ENCODE peak calls at places on chromosomes 7 and 10, in nine cellular contexts. Z is AG04449, I is endothelial cell, V is IMR-90, O is AG04450, Y is GM20000, M is A673, N is breast epithelium, U is esophagus squamous epithelium. A is an unnamed sample.
A peak's percentile ranks its signal among the peaks of the same experiment; 100 is the strongest.

GRCh38 chr10:121436630-121437311 is 161.5 kb downstream of the FGFR2 start:
- DNase-seq in Z (no peak), I (no peak), V (no peak), O (no peak), Y (no peak), M (no peak), N (no peak), U (no peak), A (no peak)

GRCh38 chr10:72164617-72165016 is 51.2 kb upstream of the ANAPC16 start:
- DNase-seq in Z (no peak), I (no peak), V (peak; percentile 25), O (no peak), Y (peak; percentile 7), M (no peak), N (no peak), U (no peak), A (no peak)

GRCh38 chr7:25665903-25666670 is 437.8 kb upstream of the NPVF start:
- DNase-seq in Z (no peak), I (no peak), V (no peak), O (no peak), Y (no peak), M (no peak), N (peak; percentile 37), U (no peak), A (no peak)

GRCh38 chr7:131924857-131925256 is 368.4 kb upstream of the PODXL start:
- DNase-seq in Z (no peak), I (no peak), V (no peak), O (no peak), Y (no peak), M (no peak), N (no peak), U (no peak), A (no peak)

GRCh38 chr7:102426268-102427031 is 6.9 kb upstream of the ORAI2 start:
- DNase-seq in Z (no peak), I (no peak), V (no peak), O (no peak), Y (peak; percentile 81), M (no peak), N (no peak), U (no peak), A (no peak)

GRCh38 chr10:80154978-80155695 is 22.6 kb downstream of the PLAC9 start:
- DNase-seq in Z (peak; percentile 81), I (no peak), V (peak; percentile 96), O (peak; percentile 90), Y (no peak), M (no peak), N (peak; percentile 49), U (no peak), A (no peak)

GRCh38 chr10:84706431-84706830 is 378.0 kb downstream of the CCSER2 start:
- DNase-seq in Z (no peak), I (no peak), V (no peak), O (no peak), Y (no peak), M (no peak), N (no peak), U (no peak), A (no peak)

GRCh38 chr7:13057462-13058200 is 370.2 kb downstream of the ARL4A start:
- DNase-seq in Z (no peak), I (no peak), V (no peak), O (no peak), Y (peak; percentile 20), M (no peak), N (no peak), U (no peak), A (no peak)

GRCh38 chr7:151540146-151540545 is 20.5 kb upstream of the RHEB start:
- DNase-seq in Z (no peak), I (no peak), V (no peak), O (no peak), Y (no peak), M (no peak), N (no peak), U (no peak), A (no peak)

GRCh38 chr7:151542606-151543130 is 23.0 kb upstream of the RHEB start:
- DNase-seq in Z (no peak), I (no peak), V (no peak), O (no peak), Y (no peak), M (no peak), N (no peak), U (no peak), A (no peak)

GRCh38 chr7:151541709-151542499 is 22.2 kb upstream of the RHEB start:
- DNase-seq in Z (no peak), I (no peak), V (no peak), O (no peak), Y (no peak), M (no peak), N (no peak), U (no peak), A (no peak)

GRCh38 chr7:151549083-151549482 is 29.4 kb upstream of the RHEB start:
- DNase-seq in Z (no peak), I (no peak), V (no peak), O (no peak), Y (no peak), M (no peak), N (no peak), U (no peak), A (no peak)

GRCh38 chr7:151544183-151544582 is 24.5 kb upstream of the RHEB start:
- DNase-seq in Z (no peak), I (no peak), V (no peak), O (no peak), Y (no peak), M (no peak), N (no peak), U (no peak), A (no peak)
- TF ChIP-seq CTCF in Z (no peak), I (no peak), V (no peak), O (no peak), Y (no peak), M (no peak), N (no peak), U (no peak), A (no peak)

DNA sequence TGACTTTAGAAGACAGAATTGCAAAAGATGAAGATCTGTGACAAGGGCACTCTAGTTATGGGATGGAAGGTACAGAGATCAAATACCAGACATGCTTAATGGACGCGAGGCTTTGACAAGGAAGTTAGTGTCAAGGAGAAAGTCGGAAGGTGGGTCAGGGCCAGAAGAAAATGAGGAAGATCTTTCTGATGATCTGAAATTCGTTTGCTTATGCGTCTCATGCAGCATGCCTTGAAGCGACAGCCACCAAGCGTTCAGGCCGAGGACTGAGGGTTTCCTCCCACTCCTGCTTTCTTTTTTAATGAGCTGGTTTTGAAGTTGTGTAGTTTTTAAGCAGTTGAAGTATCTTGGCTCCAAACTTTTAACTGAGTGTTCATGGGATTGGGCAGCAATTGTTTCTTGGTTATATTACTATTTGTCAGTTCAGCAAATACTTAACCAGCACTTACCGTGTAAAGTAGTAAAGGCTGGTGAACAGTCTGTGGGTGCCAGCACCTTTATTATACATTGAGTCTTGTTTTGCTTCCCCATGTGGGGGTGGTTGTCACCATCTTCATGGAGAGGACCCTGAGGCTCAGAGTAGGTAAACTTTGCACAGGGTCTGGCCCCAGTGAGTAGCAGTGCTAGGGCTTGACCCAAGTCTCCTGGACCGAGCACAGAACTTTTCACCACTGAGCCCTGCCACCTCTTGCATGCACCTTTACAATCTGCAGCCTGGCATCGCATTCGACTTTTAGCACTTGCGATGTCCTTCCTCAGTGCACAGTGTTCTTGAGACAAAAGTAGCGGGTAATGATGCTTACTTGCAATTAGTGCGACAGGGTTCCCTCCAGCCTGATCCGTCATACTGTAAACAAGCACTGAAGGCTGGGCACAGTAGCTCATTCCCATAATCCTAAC is 14.3 kb upstream of the BHLHA15 start:
- DNase-seq in Z (no peak), I (no peak), V (no peak), O (no peak), Y (no peak), M (no peak), N (no peak), U (no peak), A (no peak)
- TF ChIP-seq CTCF in Z (no peak), I (no peak), V (no peak), O (no peak), Y (no peak), M (no peak), N (no peak), U (no peak), A (no peak)

DNA sequence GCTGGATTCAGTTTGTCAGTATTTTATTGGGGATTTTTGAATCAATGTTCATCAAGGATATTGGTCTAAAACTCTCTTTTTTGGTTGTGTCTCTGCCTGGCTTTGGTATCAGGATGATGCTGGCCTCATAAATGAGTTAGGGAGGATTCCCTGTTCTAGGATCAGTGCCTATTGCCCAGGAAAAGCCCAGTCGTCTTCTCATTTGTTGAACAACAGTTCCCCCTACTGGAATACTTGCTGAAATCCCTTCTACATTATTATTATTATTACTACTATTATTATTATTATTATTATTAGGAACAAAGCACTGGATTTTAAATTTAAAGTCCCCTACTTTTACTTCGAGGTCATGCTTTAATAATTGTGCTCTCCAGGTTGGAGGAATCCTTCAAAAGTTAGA is 528.9 kb downstream of the MAGI2 start:
- DNase-seq in Z (no peak), I (peak; percentile 4), V (peak; percentile 43), O (no peak), Y (no peak), M (peak; percentile 40), N (no peak), U (no peak), A (no peak)
- TF ChIP-seq CTCF in Z (peak; percentile 11), I (peak; percentile 66), V (peak; percentile 45), O (peak; percentile 38), Y (no peak), M (peak; percentile 49), N (no peak), U (no peak), A (peak; percentile 37)

GRCh38 chr7:20647051-20647450 is 31.6 kb downstream of the ABCB5 start:
- DNase-seq in Z (no peak), I (no peak), V (no peak), O (no peak), Y (no peak), M (no peak), N (no peak), U (no peak), A (no peak)

GRCh38 chr7:20651960-20652544 is 36.6 kb downstream of the ABCB5 start:
- DNase-seq in Z (no peak), I (no peak), V (no peak), O (no peak), Y (no peak), M (peak; percentile 4), N (no peak), U (no peak), A (no peak)

GRCh38 chr7:20653636-20654035 is 38.2 kb downstream of the ABCB5 start:
- DNase-seq in Z (no peak), I (no peak), V (no peak), O (no peak), Y (no peak), M (no peak), N (no peak), U (no peak), A (no peak)

GRCh38 chr7:20650782-20651181 is 35.3 kb downstream of the ABCB5 start:
- DNase-seq in Z (no peak), I (no peak), V (no peak), O (no peak), Y (no peak), M (no peak), N (no peak), U (no peak), A (no peak)

DNA sequence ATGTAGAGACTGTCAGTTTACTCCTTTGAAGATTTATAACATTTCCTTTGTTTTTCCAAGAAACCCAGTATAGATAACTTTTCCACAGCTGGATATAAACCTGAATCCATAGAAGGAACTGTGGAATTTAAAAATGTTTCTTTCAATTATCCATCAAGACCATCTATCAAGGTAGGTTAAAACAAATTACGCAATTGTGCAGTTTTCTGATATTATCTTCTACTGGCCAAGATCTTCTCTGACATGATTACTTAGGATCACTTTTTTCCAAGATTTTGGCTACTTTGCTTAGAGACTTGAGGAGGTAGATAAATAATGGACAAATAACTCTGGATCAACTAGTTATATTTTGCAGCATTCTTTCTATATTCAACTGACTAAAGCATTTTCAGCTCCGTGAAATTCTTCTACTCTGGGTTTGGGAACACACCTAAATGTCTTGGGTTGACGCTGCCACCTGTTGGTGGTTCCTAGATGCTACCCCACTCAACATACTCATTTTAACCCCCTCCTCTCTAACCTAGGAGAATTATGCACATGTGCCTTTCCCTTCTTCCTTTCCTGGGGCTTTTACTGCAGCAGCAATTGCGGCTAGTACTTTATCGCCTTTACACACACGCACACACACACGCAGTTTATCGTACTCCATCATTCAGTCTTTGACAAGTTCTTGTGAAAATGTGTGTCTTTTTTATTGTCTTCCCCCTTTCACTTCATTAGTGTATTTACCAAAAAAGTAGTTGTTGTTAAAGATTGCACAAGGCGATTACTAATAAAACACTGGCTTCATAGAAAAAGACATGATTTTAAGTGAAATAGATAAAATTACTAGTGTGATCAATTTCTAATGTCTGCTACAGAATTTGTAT is 32.7 kb downstream of the ABCB5 start:
- DNase-seq in Z (no peak), I (peak; percentile 49), V (no peak), O (no peak), Y (no peak), M (peak; percentile 38), N (no peak), U (no peak), A (peak; percentile 47)
- TF ChIP-seq CTCF in Z (no peak), I (peak; percentile 53), V (no peak), O (peak; percentile 12), Y (no peak), M (peak; percentile 52), N (no peak), U (no peak), A (peak; percentile 60)

A was measured in nephron progenitor cell.